ENCODE peak calls at places on chromosomes 5 and 9, in eight cellular contexts. E is brain microvascular endothelial cell, X is dorsolateral prefrontal cortex, P is transverse colon, L is fibroblast of lung, J is left ventricle myocardium inferior, Y is cardiac muscle cell, D is breast epithelium. K is an unnamed sample.

GRCh38 chr5:62790348-62790747 is 211.7 kb downstream of the LRRC70 start:
- DNase-seq in E (no peak), X (no peak), P (no peak), L (no peak), J (no peak), Y (peak), D (no peak), K (no peak)

GRCh38 chr5:133691448-133691847 is 79.1 kb upstream of the FSTL4 start:
- DNase-seq in E (no peak), X (no peak), P (no peak), L (no peak), J (no peak), Y (no peak), D (no peak), K (peak)

GRCh38 chr5:34583167-34583566 is 73.0 kb upstream of the RAI14 start:
- DNase-seq in E (no peak), X (no peak), P (no peak), L (no peak), J (no peak), Y (no peak), D (no peak), K (no peak)

GRCh38 chr5:111685969-111686368 is 71.0 kb downstream of the NREP start:
- DNase-seq in E (no peak), X (no peak), P (no peak), L (no peak), J (no peak), Y (no peak), D (no peak), K (no peak)

GRCh38 chr5:132012385-132013005 is 1.0 kb upstream of the ACSL6 start:
- DNase-seq in E (peak), X (no peak), P (peak), L (peak), J (peak), Y (peak), D (peak), K (peak)

GRCh38 chr5:177473461-177473991 is at the start of gene DBN1:
- DNase-seq in E (peak), X (no peak), P (peak), L (no peak), J (peak), Y (peak), D (no peak), K (peak)

GRCh38 chr5:87243161-87243877 is 24.4 kb upstream of the RASA1 start:
- DNase-seq in E (peak), X (no peak), P (no peak), L (peak), J (no peak), Y (peak), D (no peak), K (peak)

GRCh38 chr5:16178745-16179372 is 732 bp downstream of the MARCHF11 start:
- DNase-seq in E (peak), X (peak), P (peak), L (peak), J (peak), Y (peak), D (peak), K (peak)

GRCh38 chr5:169089343-169089742 is 211.6 kb downstream of the SLIT3 start:
- DNase-seq in E (no peak), X (no peak), P (no peak), L (no peak), J (no peak), Y (no peak), D (no peak), K (peak)

DNA sequence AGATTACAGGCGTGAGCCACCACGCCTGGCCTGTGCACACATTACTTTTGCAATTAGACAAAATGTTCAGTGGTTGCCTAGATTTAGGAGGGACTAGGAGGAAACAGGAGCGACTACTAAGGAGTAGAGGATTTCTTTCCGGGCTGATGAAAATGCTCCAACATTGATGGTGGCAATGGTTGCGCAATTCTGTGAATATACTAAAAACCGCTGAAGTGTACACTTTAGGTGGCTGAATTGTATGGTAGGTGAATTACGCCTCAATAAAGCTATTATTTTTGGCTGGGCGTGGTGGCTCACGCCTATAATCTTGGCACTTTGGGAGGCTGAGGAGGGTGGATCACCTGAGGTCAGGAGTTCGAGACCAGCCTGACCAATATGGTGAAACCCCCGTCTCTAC is 46.8 kb upstream of the STXBP1 start:
- DNase-seq in E (no peak), X (no peak), P (no peak), L (no peak), J (no peak), Y (no peak), D (no peak), K (no peak)
- H3K27ac ChIP-seq in E (no peak), X (no peak), P (peak), L (peak), J (no peak), Y (no peak), D (peak), K (peak)

DNA sequence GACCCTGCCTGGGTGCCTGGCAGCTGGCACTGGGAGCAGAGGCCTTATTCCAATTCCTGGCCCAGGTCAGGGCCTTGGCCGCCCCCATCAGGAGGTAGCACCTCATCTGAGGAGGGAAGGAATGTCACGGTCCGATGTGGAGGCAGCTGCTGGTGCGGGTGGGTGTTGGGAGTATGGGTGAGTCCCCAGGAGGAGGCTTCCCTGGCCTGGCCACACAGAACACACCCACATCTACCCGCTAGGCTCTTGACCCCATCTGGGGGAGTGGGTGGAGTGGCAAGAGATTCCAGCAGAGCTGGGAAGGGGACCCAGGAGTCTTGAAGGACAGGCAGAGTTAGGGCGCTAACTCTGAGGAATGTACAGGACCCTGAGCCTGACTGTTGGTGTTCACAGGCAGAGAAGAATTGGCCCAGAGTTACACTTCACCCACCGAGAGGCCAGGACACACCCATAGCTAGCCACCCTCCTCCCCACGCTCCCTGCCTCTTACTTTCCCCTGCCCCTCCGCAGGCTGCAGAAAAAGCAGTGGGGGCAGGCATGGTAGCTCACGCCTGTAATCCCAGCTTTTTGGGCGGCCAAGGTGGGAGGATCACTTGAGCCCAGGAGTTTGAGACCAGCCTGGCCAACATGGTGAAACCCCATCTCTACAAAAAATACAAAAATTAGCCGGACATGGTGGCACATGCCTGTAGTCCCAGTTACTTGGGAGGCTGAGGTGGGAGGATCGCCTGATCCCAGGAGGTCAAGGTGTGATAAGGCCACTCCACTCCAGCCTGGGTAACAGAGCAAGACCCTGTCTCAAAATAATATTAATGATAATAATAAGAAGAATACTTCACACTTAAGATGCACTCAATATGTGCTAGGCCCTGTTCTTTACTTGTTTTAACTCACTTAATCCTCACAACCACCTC is 6.0 kb downstream of the OLFML2A start:
- DNase-seq in E (no peak), X (no peak), P (peak), L (no peak), J (no peak), Y (no peak), D (peak), K (no peak)
- TF ChIP-seq CTCF in E (no peak), X (no peak), P (no peak), L (no peak), J (no peak), Y (no peak), D (no peak), K (no peak)

GRCh38 chr9:128149001-128149701 is at the start of gene LCN2:
- DNase-seq in E (no peak), X (no peak), P (peak), L (no peak), J (no peak), Y (no peak), D (peak), K (peak)
- H3K27ac ChIP-seq in E (no peak), X (no peak), P (peak), L (no peak), J (peak), Y (no peak), D (peak), K (peak)

GRCh38 chr9:82880353-82880752 is 182.6 kb downstream of the RASEF start:
- DNase-seq in E (no peak), X (no peak), P (no peak), L (no peak), J (no peak), Y (no peak), D (no peak), K (no peak)
- TF ChIP-seq CTCF in E (no peak), X (no peak), P (no peak), L (no peak), J (no peak), Y (no peak), D (no peak), K (no peak)

DNA sequence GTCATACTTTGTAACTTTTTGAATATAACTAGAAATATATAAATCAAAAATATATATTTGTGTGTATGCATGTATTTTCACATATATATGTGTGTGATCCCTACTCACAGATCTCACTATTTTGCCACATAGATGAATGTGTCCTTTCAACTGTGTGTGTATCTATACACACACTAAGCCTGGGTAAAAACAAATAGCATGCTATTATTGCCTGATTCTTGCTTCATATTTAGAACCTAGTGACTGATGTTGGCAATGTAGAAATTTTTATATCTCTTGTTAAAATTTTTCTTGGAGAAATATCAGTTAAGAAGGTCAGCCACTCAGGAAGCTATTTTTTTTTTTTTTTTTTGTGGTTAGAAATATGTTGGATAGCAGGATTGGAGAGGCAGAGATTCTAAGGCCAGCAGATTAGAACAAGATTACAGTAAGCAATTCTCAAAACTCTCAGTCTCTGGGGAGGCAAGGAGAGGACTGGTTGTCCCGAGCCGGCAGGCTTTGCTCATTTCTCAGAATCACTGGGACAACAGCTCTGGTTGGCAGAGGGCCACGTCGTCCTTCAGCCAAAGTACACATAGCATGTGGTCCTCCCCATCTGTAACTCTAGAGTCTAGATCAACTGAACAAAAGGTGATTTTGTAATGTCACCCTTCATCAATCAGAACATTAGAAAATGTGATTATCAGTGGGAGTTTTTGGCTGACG is 19.7 kb downstream of the C6 start:
- DNase-seq in E (peak), X (no peak), P (peak), L (peak), J (peak), Y (peak), D (peak), K (no peak)
- H3K27ac ChIP-seq in E (no peak), X (peak), P (peak), L (no peak), J (peak), Y (no peak), D (peak), K (no peak)

GRCh38 chr5:168086736-168087135 is 204.7 kb upstream of the WWC1 start:
- DNase-seq in E (no peak), X (no peak), P (no peak), L (no peak), J (no peak), Y (no peak), D (no peak), K (no peak)

GRCh38 chr5:168088415-168089165 is 202.9 kb upstream of the WWC1 start:
- DNase-seq in E (no peak), X (no peak), P (no peak), L (no peak), J (no peak), Y (peak), D (no peak), K (no peak)

GRCh38 chr5:168085321-168086040 is 206.0 kb upstream of the WWC1 start:
- DNase-seq in E (no peak), X (no peak), P (no peak), L (no peak), J (no peak), Y (peak), D (no peak), K (no peak)

GRCh38 chr5:168089201-168089887 is 202.1 kb upstream of the WWC1 start:
- DNase-seq in E (no peak), X (no peak), P (no peak), L (no peak), J (no peak), Y (no peak), D (no peak), K (no peak)

DNA sequence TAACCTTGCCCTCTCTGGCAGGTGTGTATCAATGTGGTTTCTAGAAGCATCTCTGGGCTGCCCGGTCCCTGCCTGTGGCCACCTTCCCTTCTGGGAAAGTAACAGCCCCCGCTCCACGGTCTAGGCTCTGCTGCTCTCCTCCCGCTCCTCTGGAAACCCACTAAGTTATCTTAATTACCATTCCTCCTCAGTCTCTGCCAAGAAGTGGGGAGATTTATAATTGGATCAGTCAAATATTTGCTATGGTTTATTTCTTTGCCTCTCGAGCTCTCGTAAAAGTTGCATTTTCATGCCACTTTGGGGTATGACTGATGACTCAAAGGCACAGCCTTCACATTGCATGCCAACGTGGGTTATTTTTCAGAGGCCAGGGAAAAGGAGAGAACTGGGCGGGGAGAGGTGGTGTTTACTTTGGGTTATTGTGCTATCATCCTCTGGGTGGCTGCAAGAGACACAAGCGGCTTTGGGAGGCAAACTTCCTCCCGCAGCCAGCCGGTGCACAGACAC is 205.3 kb upstream of the WWC1 start:
- DNase-seq in E (no peak), X (no peak), P (peak), L (no peak), J (no peak), Y (peak), D (no peak), K (peak)
- TF ChIP-seq CTCF in E (no peak), X (no peak), P (peak), L (no peak), J (no peak), Y (no peak), D (no peak), K (no peak)

GRCh38 chr9:126700296-126700695 is 86.6 kb downstream of the LMX1B start:
- DNase-seq in E (no peak), X (no peak), P (no peak), L (no peak), J (no peak), Y (no peak), D (no peak), K (no peak)

GRCh38 chr9:126700903-126701819 is 87.4 kb downstream of the LMX1B start:
- DNase-seq in E (no peak), X (no peak), P (no peak), L (no peak), J (no peak), Y (no peak), D (no peak), K (no peak)

GRCh38 chr9:126698756-126699155 is 85.0 kb downstream of the LMX1B start:
- DNase-seq in E (no peak), X (peak), P (no peak), L (no peak), J (no peak), Y (no peak), D (no peak), K (no peak)

GRCh38 chr9:126698251-126698650 is 84.5 kb downstream of the LMX1B start:
- DNase-seq in E (no peak), X (peak), P (no peak), L (no peak), J (no peak), Y (no peak), D (no peak), K (no peak)

DNA sequence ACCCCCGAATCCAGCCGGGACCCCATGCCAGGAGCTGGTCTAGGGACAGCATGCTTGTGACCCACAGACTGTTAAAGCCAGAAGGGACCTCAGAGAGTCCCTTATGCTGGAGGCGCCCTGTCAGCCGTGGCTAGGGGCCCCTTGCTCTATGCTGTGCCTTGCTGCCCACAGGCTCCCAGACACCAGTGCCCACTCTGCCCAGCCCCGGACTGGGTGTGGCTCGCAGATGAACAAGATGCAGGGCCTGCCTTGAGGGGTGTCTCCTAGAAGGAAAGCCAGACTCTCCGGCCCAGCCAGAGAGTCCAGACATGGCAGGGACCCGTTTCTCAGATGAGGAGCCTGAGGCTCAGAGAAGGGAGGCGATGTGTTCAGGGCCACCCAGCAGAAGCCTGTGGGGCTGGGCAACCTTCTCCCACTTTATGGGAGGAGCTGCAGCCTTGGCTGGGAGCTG is 85.7 kb downstream of the LMX1B start:
- DNase-seq in E (no peak), X (peak), P (no peak), L (no peak), J (no peak), Y (no peak), D (no peak), K (no peak)
- H3K27ac ChIP-seq in E (no peak), X (no peak), P (no peak), L (no peak), J (no peak), Y (no peak), D (no peak), K (no peak)

K was measured in RWPE1.